ENCODE peak calls at places on chromosomes 2 and 18, in nine cellular contexts. X is heart left ventricle, V is upper lobe of left lung, H is HepG2, D is A549, Y is spleen, Q is H1, Z is ovary, N is uterus. A is an unnamed sample.

GRCh38 chr2:184154438-184154837 is 443.9 kb upstream of the ZNF804A start:
- DNase-seq in X (no peak), V (no peak), H (no peak), D (no peak), Y (no peak), Q (no peak), Z (no peak), N (no peak), A (no peak)

GRCh38 chr18:12295389-12296086 is 12.5 kb upstream of the TUBB6 start:
- DNase-seq in X (no peak), V (no peak), H (no peak), D (no peak), Y (no peak), Q (no peak), Z (no peak), N (peak; percentile 3), A (no peak)

GRCh38 chr2:66692521-66692920 is 257.6 kb downstream of the MEIS1 start:
- DNase-seq in X (no peak), V (no peak), H (no peak), D (no peak), Y (no peak), Q (no peak), Z (no peak), N (no peak), A (no peak)

GRCh38 chr2:120347387-120348010 is 1.6 kb downstream of the INHBB start:
- DNase-seq in X (no peak), V (no peak), H (no peak), D (no peak), Y (no peak), Q (no peak), Z (no peak), N (no peak), A (peak; percentile 54)

GRCh38 chr2:189409647-189410046 is 31.6 kb upstream of the WDR75 start:
- DNase-seq in X (no peak), V (no peak), H (no peak), D (no peak), Y (no peak), Q (no peak), Z (no peak), N (no peak), A (no peak)

GRCh38 chr2:96148410-96149217 is 3.4 kb upstream of the DUSP2 start:
- DNase-seq in X (peak; percentile 76), V (peak; percentile 89), H (no peak), D (peak; percentile 78), Y (peak; percentile 97), Q (peak; percentile 74), Z (peak; percentile 54), N (peak; percentile 61), A (peak; percentile 62)

GRCh38 chr2:42494434-42495233 is 852 bp upstream of the KCNG3 start:
- DNase-seq in X (peak; percentile 44), V (peak; percentile 74), H (peak; percentile 87), D (peak; percentile 91), Y (peak; percentile 83), Q (peak; percentile 88), Z (peak; percentile 65), N (peak; percentile 70), A (peak; percentile 68)

GRCh38 chr2:166448106-166448505 is 45.9 kb downstream of the SCN7A start:
- DNase-seq in X (no peak), V (no peak), H (no peak), D (no peak), Y (no peak), Q (no peak), Z (no peak), N (no peak), A (no peak)

GRCh38 chr2:68336192-68336591 is 16.4 kb upstream of the CNRIP1 start:
- DNase-seq in X (no peak), V (no peak), H (no peak), D (no peak), Y (no peak), Q (no peak), Z (no peak), N (no peak), A (no peak)

GRCh38 chr18:55998071-55998522 is 410.1 kb upstream of the TCF4 start:
- DNase-seq in X (no peak), V (no peak), H (no peak), D (no peak), Y (no peak), Q (no peak), Z (no peak), N (no peak), A (peak; percentile 53)

GRCh38 chr18:78979058-78979680 is 449 bp upstream of the SALL3 start:
- DNase-seq in X (no peak), V (no peak), H (no peak), D (no peak), Y (no peak), Q (no peak), Z (no peak), N (no peak), A (no peak)

GRCh38 chr2:35891936-35892335 is 463.6 kb upstream of the CRIM1 start:
- DNase-seq in X (no peak), V (no peak), H (no peak), D (no peak), Y (no peak), Q (no peak), Z (no peak), N (no peak), A (no peak)

GRCh38 chr2:150916997-150917396 is 344.7 kb downstream of the RBM43 start:
- DNase-seq in X (no peak), V (no peak), H (no peak), D (no peak), Y (no peak), Q (no peak), Z (no peak), N (no peak), A (no peak)

GRCh38 chr2:216777637-216778273 is 82.1 kb downstream of the TNP1 start:
- DNase-seq in X (no peak), V (no peak), H (peak; percentile 89), D (peak; percentile 87), Y (no peak), Q (peak; percentile 58), Z (no peak), N (no peak), A (no peak)

GRCh38 chr18:74778191-74778847 is 180.6 kb downstream of the ZNF407 start:
- DNase-seq in X (no peak), V (no peak), H (no peak), D (no peak), Y (no peak), Q (no peak), Z (no peak), N (no peak), A (no peak)

GRCh38 chr2:72414108-72414507 is 266.4 kb upstream of the CYP26B1 start:
- DNase-seq in X (no peak), V (no peak), H (no peak), D (no peak), Y (no peak), Q (no peak), Z (no peak), N (no peak), A (no peak)

GRCh38 chr2:43898134-43898957 is 59.6 kb downstream of the ABCG8 start:
- DNase-seq in X (no peak), V (peak; percentile 76), H (peak; percentile 22), D (peak; percentile 76), Y (no peak), Q (no peak), Z (no peak), N (no peak), A (peak; percentile 26)

GRCh38 chr2:241070361-241070760 is 31.7 kb downstream of the MTERF4 start:
- DNase-seq in X (no peak), V (no peak), H (no peak), D (no peak), Y (no peak), Q (no peak), Z (peak; percentile 3), N (no peak), A (no peak)

GRCh38 chr2:227853204-227853629 is 18.2 kb upstream of the DAW1 start:
- DNase-seq in X (no peak), V (peak; percentile 47), H (no peak), D (peak; percentile 44), Y (no peak), Q (no peak), Z (no peak), N (no peak), A (peak; percentile 90)

GRCh38 chr2:9234680-9235387 is 28.2 kb downstream of the ASAP2 start:
- DNase-seq in X (no peak), V (no peak), H (peak; percentile 96), D (peak; percentile 89), Y (no peak), Q (no peak), Z (no peak), N (no peak), A (peak; percentile 21)

DNA sequence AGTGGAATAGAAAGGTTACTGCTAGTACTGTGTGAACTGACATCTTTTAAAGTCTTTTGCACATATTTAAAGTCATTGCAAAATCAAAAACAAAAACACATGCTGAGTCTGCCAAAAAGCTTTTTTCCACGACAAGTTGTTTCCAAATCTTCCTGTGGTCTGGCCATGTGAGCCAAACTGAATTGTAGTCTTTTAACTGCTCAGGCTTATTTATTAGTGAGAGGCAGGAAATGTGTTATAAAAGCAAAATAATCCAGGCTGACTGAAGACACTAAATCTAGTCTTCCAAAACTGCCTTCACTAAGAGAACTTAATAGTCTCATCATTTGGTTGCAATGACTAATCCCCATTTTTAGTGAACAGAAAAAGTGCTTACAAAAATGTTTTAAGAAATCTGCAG is 2.3 kb downstream of the KRCC1 start:
- DNase-seq in X (no peak), V (no peak), H (no peak), D (no peak), Y (no peak), Q (no peak), Z (no peak), N (peak; percentile 58), A (no peak)
- TF ChIP-seq POLR2A in X (no peak), V (no peak), H (no peak), D (no peak), Y (no peak), Q (no peak), Z (no peak), N (no peak), A (no peak)

GRCh38 chr2:147506889-147507288 is 337.9 kb upstream of the ACVR2A start:
- DNase-seq in X (no peak), V (no peak), H (no peak), D (no peak), Y (no peak), Q (no peak), Z (no peak), N (no peak), A (no peak)
- H3K9me3 ChIP-seq in X (no peaks in the 10 kb centered on the region), V (no peaks in the 10 kb centered on the region), H (no peaks in the 10 kb centered on the region), D (no peaks in the 10 kb centered on the region), Y (no peaks in the 10 kb centered on the region), Q (peaks cover 7% of the 10 kb centered on the region), Z (no peaks in the 10 kb centered on the region), N (no peaks in the 10 kb centered on the region), A (no peaks in the 10 kb centered on the region)

GRCh38 chr18:69703461-69703860 is 244.2 kb downstream of the CD226 start:
- DNase-seq in X (no peak), V (no peak), H (no peak), D (no peak), Y (no peak), Q (no peak), Z (no peak), N (no peak), A (no peak)
- TF ChIP-seq POLR2A in X (no peak), V (no peak), H (no peak), D (no peak), Y (no peak), Q (no peak), Z (no peak), N (no peak), A (no peak)

DNA sequence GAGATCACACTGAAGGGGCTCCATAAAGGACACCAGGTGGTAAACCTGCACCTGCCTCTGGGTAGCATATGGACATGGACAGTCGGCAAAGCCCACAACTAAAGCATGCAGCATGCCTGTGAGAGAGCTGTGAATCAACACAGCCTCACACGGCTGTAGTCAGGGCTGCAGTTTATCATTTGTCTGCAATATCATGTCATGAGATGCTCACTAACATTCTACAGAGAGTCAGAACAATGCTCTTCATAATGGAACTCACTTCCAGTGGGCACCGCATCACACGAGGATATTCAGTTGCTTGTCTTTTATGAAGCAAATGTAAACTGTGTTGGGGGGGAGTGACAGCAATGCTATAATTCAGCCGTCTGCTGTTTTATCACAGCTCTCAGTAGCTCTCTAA is 406.3 kb upstream of the SOX11 start:
- DNase-seq in X (no peak), V (no peak), H (no peak), D (no peak), Y (no peak), Q (no peak), Z (no peak), N (no peak), A (no peak)
- H3K9me3 ChIP-seq in X (no peaks in the 10 kb centered on the region), V (no peaks in the 10 kb centered on the region), H (peaks cover 90% of the 10 kb centered on the region), D (peaks cover 11% of the 10 kb centered on the region), Y (no peaks in the 10 kb centered on the region), Q (no peaks in the 10 kb centered on the region), Z (no peaks in the 10 kb centered on the region), N (no peaks in the 10 kb centered on the region), A (no peaks in the 10 kb centered on the region)

A was measured in thyroid gland.